ENCODE peak calls at places on chromosomes 7 and 10, in nine cellular contexts. J is posterior vena cava, T is left ventricle myocardium inferior, E is NCI-H1436, W is endothelial cell, M is glomerular endothelial cell, C is H7, Q is progenitor cell of endocrine pancreas, L is sciatic nerve. X is an unnamed sample.

GRCh38 chr7:30027065-30027456 is 559 bp upstream of the FKBP14 start:
- DNase-seq in Q (no peak), M (no peak), E (no peak), L (no peak), J (no peak), T (no peak), C (no peak), W (no peak), X (no peak)

GRCh38 chr10:20922461-20922860 is 25.4 kb upstream of the NEBL start:
- DNase-seq in Q (no peak), M (no peak), L (no peak), C (no peak), J (no peak), T (no peak), E (peak; percentile 65), W (no peak), X (no peak)

GRCh38 chr10:71323407-71323806 is 4.3 kb downstream of the SLC29A3 start:
- DNase-seq in W (no peak), Q (no peak), E (no peak), L (no peak), J (no peak), T (no peak), M (no peak), C (peak; percentile 68), X (no peak)

GRCh38 chr7:47153571-47153970 is 428.3 kb downstream of the TNS3 start:
- DNase-seq in J (no peak), C (peak; percentile 62), Q (peak; percentile 40), M (no peak), L (no peak), T (no peak), W (no peak), E (no peak), X (no peak)

GRCh38 chr7:150668472-150668911 is 17.0 kb upstream of the GIMAP2 start:
- DNase-seq in T (no peak), E (no peak), W (no peak), J (no peak), L (no peak), M (no peak), C (no peak), Q (no peak), X (no peak)

GRCh38 chr10:44955408-44956070 is 4.1 kb upstream of the RASSF4 start:
- DNase-seq in C (no peak), L (no peak), T (peak; percentile 59), J (no peak), W (no peak), Q (no peak), M (no peak), E (no peak), X (no peak)

GRCh38 chr7:25852249-25852994 is 299.6 kb upstream of the NFE2L3 start:
- DNase-seq in M (no peak), C (peak; percentile 72), L (peak; percentile 77), T (no peak), J (peak; percentile 83), W (peak; percentile 54), Q (peak; percentile 37), E (no peak), X (no peak)

GRCh38 chr10:132669208-132669861 is 116.6 kb downstream of the NKX6-2 start:
- DNase-seq in T (no peak), L (peak; percentile 56), J (peak; percentile 56), Q (no peak), M (no peak), W (no peak), E (no peak), C (no peak), X (peak; percentile 64)

GRCh38 chr10:79182763-79183467 is 114.1 kb downstream of the ZMIZ1 start:
- DNase-seq in W (no peak), T (no peak), L (no peak), M (no peak), E (no peak), C (no peak), J (no peak), Q (no peak), X (no peak)

GRCh38 chr7:44076101-44076895 is 6.0 kb downstream of the POLM start:
- DNase-seq in W (no peak), M (no peak), E (no peak), J (peak; percentile 71), L (no peak), C (no peak), Q (no peak), T (no peak), X (no peak)

GRCh38 chr10:133009218-133009954 is 67.0 kb upstream of the CFAP46 start:
- DNase-seq in M (no peak), C (peak; percentile 75), E (no peak), T (peak; percentile 81), J (peak; percentile 93), L (no peak), W (no peak), Q (no peak), X (no peak)

GRCh38 chr7:134686782-134687181 is 40.1 kb downstream of the BPGM start:
- DNase-seq in M (no peak), T (no peak), Q (no peak), W (no peak), C (no peak), E (no peak), J (no peak), L (no peak), X (no peak)

GRCh38 chr7:67631496-67631895 is 634.9 kb downstream of the TYW1 start:
- DNase-seq in E (no peak), T (no peak), L (no peak), M (no peak), Q (no peak), C (no peak), J (no peak), W (no peak), X (no peak)

GRCh38 chr10:102462512-102463054 is 11.2 kb upstream of the C10orf95 start:
- DNase-seq in T (no peak), J (no peak), Q (no peak), E (no peak), C (no peak), M (no peak), L (no peak), W (no peak), X (no peak)

GRCh38 chr7:254337-255037 is 35.5 kb upstream of the FOXL3 start:
- DNase-seq in W (no peak), L (no peak), T (no peak), Q (no peak), E (no peak), M (no peak), J (peak; percentile 34), C (no peak), X (no peak)

GRCh38 chr7:120807390-120807789 is 50.6 kb downstream of the TSPAN12 start:
- DNase-seq in Q (no peak), W (no peak), L (no peak), J (no peak), T (no peak), M (no peak), C (no peak), E (no peak), X (no peak)

GRCh38 chr7:119270045-119270464 is 1002.9 kb upstream of the KCND2 start:
- DNase-seq in W (peak; percentile 49), Q (no peak), T (no peak), J (peak; percentile 64), L (no peak), E (peak; percentile 73), C (peak; percentile 1), M (peak; percentile 20), X (no peak)

GRCh38 chr7:53811555-53812079 is 730.6 kb upstream of the VSTM2A start:
- DNase-seq in E (no peak), T (no peak), Q (no peak), L (no peak), C (no peak), M (no peak), J (peak; percentile 70), W (no peak), X (no peak)

GRCh38 chr10:92894081-92894480 is 45.8 kb downstream of the EXOC6 start:
- DNase-seq in E (no peak), W (no peak), M (no peak), J (no peak), Q (no peak), L (no peak), T (no peak), C (no peak), X (no peak)

GRCh38 chr7:23811540-23811939 is 101.5 kb downstream of the STK31 start:
- DNase-seq in E (no peak), Q (no peak), W (no peak), J (no peak), C (no peak), T (no peak), L (no peak), M (no peak), X (no peak)

GRCh38 chr7:37901890-37902524 is 14.6 kb downstream of the SFRP4 start:
- DNase-seq in W (no peak), L (no peak), E (no peak), C (no peak), M (no peak), J (no peak), Q (no peak), T (no peak), X (no peak)

GRCh38 chr10:4512557-4513286 is 313.3 kb upstream of the AKR1E2 start:
- DNase-seq in T (peak; percentile 43), E (peak; percentile 27), C (peak; percentile 65), Q (no peak), J (no peak), M (no peak), W (peak; percentile 23), L (no peak), X (no peak)

GRCh38 chr7:98870071-98870651 is 347 bp upstream of the TMEM130 start:
- DNase-seq in M (no peak), Q (no peak), C (peak; percentile 92), L (peak; percentile 69), W (no peak), T (peak; percentile 26), E (peak; percentile 95), J (peak; percentile 90), X (no peak)

GRCh38 chr10:123888751-123889150 is 2.9 kb downstream of the CPXM2 start:
- DNase-seq in L (no peak), M (no peak), E (no peak), C (no peak), W (no peak), Q (no peak), T (no peak), J (peak; percentile 58), X (no peak)

GRCh38 chr7:2886900-2887299 is 42.8 kb upstream of the GNA12 start:
- DNase-seq in J (no peak), W (peak; percentile 63), E (peak; percentile 69), T (no peak), M (no peak), C (peak; percentile 92), L (no peak), Q (peak; percentile 29), X (no peak)

GRCh38 chr10:108836362-108836761 is 1086.9 kb downstream of the XPNPEP1 start:
- DNase-seq in M (no peak), C (no peak), T (no peak), W (no peak), Q (no peak), L (no peak), J (no peak), E (no peak), X (no peak)

GRCh38 chr10:28713626-28714352 is 36.5 kb downstream of the BAMBI start:
- DNase-seq in L (no peak), Q (no peak), E (no peak), C (no peak), M (no peak), J (no peak), T (no peak), W (no peak), X (no peak)

GRCh38 chr10:97529685-97530465 is 31.2 kb downstream of the UBTD1 start:
- DNase-seq in Q (no peak), C (no peak), L (no peak), W (no peak), J (no peak), M (no peak), T (no peak), E (no peak), X (no peak)

GRCh38 chr10:71771204-71771603 is 2.1 kb downstream of the VSIR start:
- DNase-seq in Q (no peak), M (no peak), C (no peak), L (no peak), E (no peak), J (no peak), W (no peak), T (peak; percentile 63), X (no peak)

GRCh38 chr7:129569811-129570215 is 41.7 kb upstream of the NRF1 start:
- DNase-seq in T (no peak), Q (no peak), E (no peak), M (no peak), L (no peak), J (no peak), C (no peak), W (no peak), X (no peak)

GRCh38 chr10:3897156-3897555 is 112.1 kb upstream of the KLF6 start:
- DNase-seq in W (no peak), E (no peak), L (no peak), M (no peak), J (no peak), Q (no peak), T (no peak), C (no peak), X (no peak)